ENCODE peak calls at places on chromosomes 13 and 19, in seven cellular contexts. One of them, this sample, is unnamed.

GRCh38 chr19:44653977-44654784 is 10.5 kb downstream of the PVR start:
- DNase-seq in cardiac muscle cell: peak
- DNase-seq in PC-3: peak
- DNase-seq in naive thymus-derived CD4-positive, alpha-beta T cell: peak
- DNase-seq in AG04450: no peak
- DNase-seq in A549: peak
- DNase-seq in heart right ventricle: peak
- DNase-seq in this sample: no peak

GRCh38 chr19:30745476-30745985 is 373.3 kb downstream of the ZNF536 start:
- DNase-seq in cardiac muscle cell: no peak
- DNase-seq in PC-3: no peak
- DNase-seq in naive thymus-derived CD4-positive, alpha-beta T cell: no peak
- DNase-seq in AG04450: no peak
- DNase-seq in A549: no peak
- DNase-seq in heart right ventricle: no peak
- DNase-seq in this sample: no peak

GRCh38 chr13:51894239-51894638 is 32.5 kb downstream of the CCDC70 start:
- DNase-seq in cardiac muscle cell: no peak
- DNase-seq in PC-3: peak
- DNase-seq in naive thymus-derived CD4-positive, alpha-beta T cell: no peak
- DNase-seq in AG04450: no peak
- DNase-seq in A549: no peak
- DNase-seq in heart right ventricle: no peak
- DNase-seq in this sample: no peak

GRCh38 chr19:52941941-52942370 is 18.7 kb upstream of the ZNF888 start:
- DNase-seq in cardiac muscle cell: peak
- DNase-seq in PC-3: peak
- DNase-seq in naive thymus-derived CD4-positive, alpha-beta T cell: no peak
- DNase-seq in AG04450: no peak
- DNase-seq in A549: no peak
- DNase-seq in heart right ventricle: peak
- DNase-seq in this sample: no peak

GRCh38 chr19:12695997-12696365 is 450 bp downstream of the FBXW9 start:
- DNase-seq in cardiac muscle cell: no peak
- DNase-seq in PC-3: no peak
- DNase-seq in naive thymus-derived CD4-positive, alpha-beta T cell: no peak
- DNase-seq in AG04450: no peak
- DNase-seq in A549: peak
- DNase-seq in heart right ventricle: no peak
- DNase-seq in this sample: no peak

GRCh38 chr13:46643165-46643777 is 90.3 kb downstream of the LRCH1 start:
- DNase-seq in cardiac muscle cell: peak
- DNase-seq in PC-3: no peak
- DNase-seq in naive thymus-derived CD4-positive, alpha-beta T cell: no peak
- DNase-seq in AG04450: no peak
- DNase-seq in A549: no peak
- DNase-seq in heart right ventricle: no peak
- DNase-seq in this sample: no peak

GRCh38 chr13:79194272-79194671 is 211.8 kb downstream of the RBM26 start:
- DNase-seq in cardiac muscle cell: no peak
- DNase-seq in PC-3: no peak
- DNase-seq in naive thymus-derived CD4-positive, alpha-beta T cell: peak
- DNase-seq in AG04450: no peak
- DNase-seq in A549: no peak
- DNase-seq in heart right ventricle: no peak
- DNase-seq in this sample: no peak

GRCh38 chr13:111043575-111043982 is 71.5 kb upstream of the ARHGEF7 start:
- DNase-seq in cardiac muscle cell: peak
- DNase-seq in PC-3: peak
- DNase-seq in naive thymus-derived CD4-positive, alpha-beta T cell: no peak
- DNase-seq in AG04450: no peak
- DNase-seq in A549: no peak
- DNase-seq in heart right ventricle: peak
- DNase-seq in this sample: no peak

GRCh38 chr19:51012661-51013190 is 6.8 kb downstream of the KLK10 start:
- DNase-seq in cardiac muscle cell: no peak
- DNase-seq in PC-3: peak
- DNase-seq in naive thymus-derived CD4-positive, alpha-beta T cell: no peak
- DNase-seq in AG04450: no peak
- DNase-seq in A549: no peak
- DNase-seq in heart right ventricle: no peak
- DNase-seq in this sample: no peak

GRCh38 chr13:74560325-74560724 is 426.1 kb upstream of the KLF12 start:
- DNase-seq in cardiac muscle cell: no peak
- DNase-seq in PC-3: no peak
- DNase-seq in naive thymus-derived CD4-positive, alpha-beta T cell: no peak
- DNase-seq in AG04450: no peak
- DNase-seq in A549: no peak
- DNase-seq in heart right ventricle: no peak
- DNase-seq in this sample: no peak

GRCh38 chr13:32428581-32429072 is 697 bp upstream of the N4BP2L1 start:
- DNase-seq in cardiac muscle cell: no peak
- DNase-seq in PC-3: no peak
- DNase-seq in naive thymus-derived CD4-positive, alpha-beta T cell: no peak
- DNase-seq in AG04450: no peak
- DNase-seq in A549: no peak
- DNase-seq in heart right ventricle: no peak
- DNase-seq in this sample: no peak

GRCh38 chr19:33194884-33195710 is 967 bp downstream of the LRP3 start:
- DNase-seq in cardiac muscle cell: peak
- DNase-seq in PC-3: peak
- DNase-seq in naive thymus-derived CD4-positive, alpha-beta T cell: no peak
- DNase-seq in AG04450: no peak
- DNase-seq in A549: peak
- DNase-seq in heart right ventricle: no peak
- DNase-seq in this sample: no peak

GRCh38 chr13:101709952-101710351 is 257.5 kb downstream of the ITGBL1 start:
- DNase-seq in cardiac muscle cell: no peak
- DNase-seq in PC-3: peak
- DNase-seq in naive thymus-derived CD4-positive, alpha-beta T cell: no peak
- DNase-seq in AG04450: no peak
- DNase-seq in A549: no peak
- DNase-seq in heart right ventricle: no peak
- DNase-seq in this sample: no peak

GRCh38 chr19:18969953-18970659 is 29.1 kb upstream of the HOMER3 start:
- DNase-seq in cardiac muscle cell: no peak
- DNase-seq in PC-3: no peak
- DNase-seq in naive thymus-derived CD4-positive, alpha-beta T cell: no peak
- DNase-seq in AG04450: no peak
- DNase-seq in A549: no peak
- DNase-seq in heart right ventricle: no peak
- DNase-seq in this sample: no peak

GRCh38 chr13:48402325-48402962 is 10.5 kb downstream of the LPAR6 start:
- DNase-seq in cardiac muscle cell: no peak
- DNase-seq in PC-3: no peak
- DNase-seq in naive thymus-derived CD4-positive, alpha-beta T cell: no peak
- DNase-seq in AG04450: no peak
- DNase-seq in A549: no peak
- DNase-seq in heart right ventricle: no peak
- DNase-seq in this sample: no peak

GRCh38 chr13:49669735-49670309 is 21.5 kb downstream of the EBPL start:
- DNase-seq in cardiac muscle cell: peak
- DNase-seq in PC-3: peak
- DNase-seq in naive thymus-derived CD4-positive, alpha-beta T cell: no peak
- DNase-seq in AG04450: peak
- DNase-seq in A549: peak
- DNase-seq in heart right ventricle: peak
- DNase-seq in this sample: no peak

GRCh38 chr13:49667773-49668172 is 23.5 kb downstream of the EBPL start:
- DNase-seq in cardiac muscle cell: no peak
- DNase-seq in PC-3: peak
- DNase-seq in naive thymus-derived CD4-positive, alpha-beta T cell: no peak
- DNase-seq in AG04450: no peak
- DNase-seq in A549: no peak
- DNase-seq in heart right ventricle: no peak
- DNase-seq in this sample: no peak

GRCh38 chr13:49664606-49665005 is 26.7 kb downstream of the EBPL start:
- DNase-seq in cardiac muscle cell: no peak
- DNase-seq in PC-3: no peak
- DNase-seq in naive thymus-derived CD4-positive, alpha-beta T cell: no peak
- DNase-seq in AG04450: no peak
- DNase-seq in A549: no peak
- DNase-seq in heart right ventricle: no peak
- DNase-seq in this sample: no peak
- H3K27ac ChIP-seq in cardiac muscle cell: no peak
- H3K27ac ChIP-seq in PC-3: no peak
- H3K27ac ChIP-seq in naive thymus-derived CD4-positive, alpha-beta T cell: no peak
- H3K27ac ChIP-seq in AG04450: no peak
- H3K27ac ChIP-seq in A549: no peak
- H3K27ac ChIP-seq in heart right ventricle: no peak
- H3K27ac ChIP-seq in this sample: no peak

GRCh38 chr19:11580665-11581418 is 3.4 kb upstream of the ACP5 start:
- DNase-seq in cardiac muscle cell: peak
- DNase-seq in PC-3: peak
- DNase-seq in naive thymus-derived CD4-positive, alpha-beta T cell: no peak
- DNase-seq in AG04450: no peak
- DNase-seq in A549: no peak
- DNase-seq in heart right ventricle: no peak
- DNase-seq in this sample: no peak
- H3K27ac ChIP-seq in cardiac muscle cell: no peak
- H3K27ac ChIP-seq in PC-3: no peak
- H3K27ac ChIP-seq in naive thymus-derived CD4-positive, alpha-beta T cell: peak
- H3K27ac ChIP-seq in AG04450: no peak
- H3K27ac ChIP-seq in A549: no peak
- H3K27ac ChIP-seq in heart right ventricle: peak
- H3K27ac ChIP-seq in this sample: no peak

DNA sequence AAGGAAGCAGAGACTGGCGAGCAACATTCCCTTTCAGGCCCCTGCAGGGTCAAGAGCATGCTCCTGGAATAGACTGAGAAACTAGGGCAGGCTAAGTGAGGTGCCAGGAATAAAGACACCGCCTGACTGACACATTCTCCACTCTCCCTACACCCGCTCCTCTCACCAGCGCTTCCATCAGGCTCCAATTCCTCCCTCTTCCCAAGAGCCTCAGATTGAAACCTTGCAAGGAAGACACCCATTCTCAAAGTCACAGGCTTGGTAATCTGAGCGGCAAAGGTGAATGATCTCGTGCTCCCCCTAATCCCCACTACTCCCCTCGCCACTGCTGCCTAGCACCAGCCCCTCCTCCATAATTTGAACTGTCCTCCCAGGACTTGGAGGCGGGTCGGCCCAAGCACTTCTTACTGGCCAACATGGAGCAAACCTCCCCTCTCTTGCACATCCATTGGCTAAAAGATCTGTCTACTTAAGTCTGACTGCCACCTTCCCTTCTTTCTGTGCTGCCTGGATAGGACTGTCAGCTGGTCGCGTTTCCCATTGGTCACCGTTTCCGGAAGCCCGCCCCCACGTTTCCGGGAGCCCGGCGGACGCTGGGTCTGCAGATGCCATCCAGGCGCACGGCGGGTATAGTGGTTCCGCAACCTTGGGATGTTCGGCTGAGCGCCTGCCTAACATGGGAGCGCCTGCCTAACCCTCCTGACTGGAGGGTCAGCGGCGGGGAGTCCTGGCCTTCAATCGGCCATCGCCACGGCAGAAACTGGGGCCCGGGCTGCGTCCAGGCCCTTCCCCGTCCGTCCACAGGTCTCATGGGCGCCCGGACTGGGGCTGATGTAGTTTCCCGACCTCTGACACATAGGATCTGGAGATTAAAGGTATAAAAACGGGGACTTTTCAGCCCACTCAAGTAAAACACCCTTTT is 33.6 kb downstream of the ZNF383 start:
- DNase-seq in cardiac muscle cell: peak
- DNase-seq in PC-3: peak
- DNase-seq in naive thymus-derived CD4-positive, alpha-beta T cell: no peak
- DNase-seq in AG04450: peak
- DNase-seq in A549: no peak
- DNase-seq in heart right ventricle: peak
- DNase-seq in this sample: peak
- H3K27ac ChIP-seq in cardiac muscle cell: no peak
- H3K27ac ChIP-seq in PC-3: no peak
- H3K27ac ChIP-seq in naive thymus-derived CD4-positive, alpha-beta T cell: no peak
- H3K27ac ChIP-seq in AG04450: peak
- H3K27ac ChIP-seq in A549: no peak
- H3K27ac ChIP-seq in heart right ventricle: peak
- H3K27ac ChIP-seq in this sample: no peak

DNA sequence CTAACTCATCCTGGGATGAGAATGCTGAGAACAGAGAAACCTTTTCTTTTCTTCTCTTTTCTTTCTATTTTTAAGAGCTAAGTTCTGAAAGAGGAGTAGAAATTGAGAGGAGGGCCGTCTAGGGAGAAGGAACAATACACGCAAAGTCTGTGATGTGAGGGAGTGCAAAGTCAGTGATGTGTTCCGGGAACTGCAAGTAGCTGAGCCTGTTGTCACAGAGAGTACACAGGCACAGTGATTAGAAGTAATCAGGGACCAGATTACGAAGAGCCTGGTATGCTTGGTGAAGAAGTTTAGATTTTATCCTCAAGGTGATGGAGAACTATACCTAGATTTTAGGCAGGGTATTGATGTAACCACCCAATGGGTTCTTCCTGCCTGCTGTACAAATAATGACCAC is 32.0 kb upstream of the CXCL17 start:
- DNase-seq in cardiac muscle cell: no peak
- DNase-seq in PC-3: no peak
- DNase-seq in naive thymus-derived CD4-positive, alpha-beta T cell: no peak
- DNase-seq in AG04450: no peak
- DNase-seq in A549: no peak
- DNase-seq in heart right ventricle: no peak
- DNase-seq in this sample: no peak
- H3K27ac ChIP-seq in cardiac muscle cell: no peak
- H3K27ac ChIP-seq in PC-3: no peak
- H3K27ac ChIP-seq in naive thymus-derived CD4-positive, alpha-beta T cell: no peak
- H3K27ac ChIP-seq in AG04450: no peak
- H3K27ac ChIP-seq in A549: no peak
- H3K27ac ChIP-seq in heart right ventricle: no peak
- H3K27ac ChIP-seq in this sample: no peak

DNA sequence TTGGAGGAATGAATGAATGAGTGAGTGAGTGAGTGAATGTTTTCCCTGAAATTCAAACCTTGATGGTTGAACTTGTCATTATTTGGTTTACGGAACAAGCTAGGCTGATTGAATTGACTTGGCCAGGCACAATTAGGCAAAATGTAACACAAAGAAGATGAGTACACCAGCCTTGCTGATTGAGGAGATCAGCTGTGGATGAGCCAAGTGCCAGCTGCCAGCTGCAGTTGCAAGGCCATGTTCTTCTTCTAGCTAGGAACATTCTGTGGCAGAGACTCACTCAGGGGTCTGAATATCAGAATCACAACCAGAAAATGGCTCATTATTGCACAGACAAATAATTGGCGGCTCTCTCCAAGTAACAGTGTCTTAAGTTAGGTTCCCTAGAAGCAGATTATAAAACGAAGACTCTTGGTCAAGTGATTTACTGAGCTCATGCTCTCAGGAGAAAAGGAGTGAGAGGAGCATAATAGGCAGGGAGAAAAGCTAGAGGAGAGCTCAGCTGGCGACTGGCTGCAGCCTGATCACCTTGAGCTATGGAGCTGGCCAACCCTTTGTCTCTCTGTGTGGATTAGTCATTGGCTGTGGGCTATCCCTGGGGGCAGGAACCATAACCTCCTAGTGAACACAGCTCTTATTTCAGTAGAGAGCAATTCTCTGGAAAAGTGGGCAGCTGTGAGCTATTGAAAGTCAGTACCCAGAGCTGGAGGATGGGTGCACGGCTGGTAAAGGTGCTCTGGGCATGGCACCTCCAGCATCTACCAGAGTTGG is 225.3 kb upstream of the SERP2 start:
- DNase-seq in cardiac muscle cell: no peak
- DNase-seq in PC-3: peak
- DNase-seq in naive thymus-derived CD4-positive, alpha-beta T cell: no peak
- DNase-seq in AG04450: no peak
- DNase-seq in A549: no peak
- DNase-seq in heart right ventricle: no peak
- DNase-seq in this sample: no peak
- H3K27ac ChIP-seq in cardiac muscle cell: no peak
- H3K27ac ChIP-seq in PC-3: no peak
- H3K27ac ChIP-seq in naive thymus-derived CD4-positive, alpha-beta T cell: no peak
- H3K27ac ChIP-seq in AG04450: no peak
- H3K27ac ChIP-seq in A549: peak
- H3K27ac ChIP-seq in heart right ventricle: no peak
- H3K27ac ChIP-seq in this sample: no peak